ENCODE peak calls at places on chromosomes 11 and 22, in four cellular contexts. T is upper lobe of right lung, C is astrocyte of the cerebellum, L is AG09309. S is an unnamed sample.

GRCh38 chr22:38569972-38570840 is at the start of gene DMC1:
- DNase-seq in T (peak; percentile 97), C (peak; percentile 70), L (no peak), S (no peak)

GRCh38 chr22:32997295-32997694 is 60.9 kb downstream of the SYN3 start:
- DNase-seq in C (no peak), L (no peak), T (no peak), S (no peak)

GRCh38 chr11:92962444-92962843 is 7.0 kb upstream of the MTNR1B start:
- DNase-seq in L (no peak), C (no peak), T (no peak), S (no peak)

GRCh38 chr11:128734439-128735224 is 40.8 kb downstream of the FLI1 start:
- DNase-seq in T (peak; percentile 75), C (no peak), L (no peak), S (no peak)

GRCh38 chr11:66854729-66855211 is 2.1 kb upstream of the LRFN4 start:
- DNase-seq in C (no peak), T (peak; percentile 51), L (no peak), S (no peak)

GRCh38 chr11:643366-643765 is 6.3 kb downstream of the DRD4 start:
- DNase-seq in C (no peak), T (no peak), L (no peak), S (no peak)

GRCh38 chr22:35445933-35446332 is 46.0 kb downstream of the MCM5 start:
- DNase-seq in L (no peak), C (no peak), T (no peak), S (no peak)

GRCh38 chr11:416051-416756 is 1.4 kb upstream of the SIGIRR start:
- DNase-seq in T (no peak), C (no peak), L (no peak), S (no peak)

GRCh38 chr11:64447717-64448598 is 89.0 kb downstream of the RPS6KA4 start:
- DNase-seq in L (no peak), C (no peak), T (peak; percentile 68), S (no peak)

GRCh38 chr22:20864186-20864908 is 5.5 kb downstream of the SNAP29 start:
- DNase-seq in C (no peak), T (no peak), L (no peak), S (no peak)

GRCh38 chr11:114315749-114316368 is 19.7 kb downstream of the NNMT start:
- DNase-seq in T (no peak), C (no peak), L (no peak), S (no peak)

GRCh38 chr11:114091791-114092397 is 32.4 kb downstream of the ZBTB16 start:
- DNase-seq in L (no peak), C (no peak), T (no peak), S (no peak)

GRCh38 chr11:31437742-31438435 is 68.2 kb downstream of the DNAJC24 start:
- DNase-seq in C (no peak), T (no peak), L (peak; percentile 10), S (peak; percentile 31)

GRCh38 chr22:49021926-49022815 is 805.5 kb downstream of the BRD1 start:
- DNase-seq in L (no peak), C (no peak), T (peak; percentile 56), S (no peak)

GRCh38 chr11:128872594-128872993 is 5.5 kb upstream of the KCNJ1 start:
- DNase-seq in T (no peak), L (no peak), C (no peak), S (no peak)

GRCh38 chr11:117934526-117935307 is 5.5 kb upstream of the TMPRSS13 start:
- DNase-seq in L (no peak), T (no peak), C (no peak), S (no peak)

GRCh38 chr22:50621491-50621880 is 6.5 kb downstream of the ARSA start:
- DNase-seq in L (no peak), C (no peak), T (peak; percentile 51), S (no peak)

GRCh38 chr11:128324531-128325141 is 262.7 kb downstream of the ETS1 start:
- DNase-seq in C (no peak), L (no peak), T (no peak), S (no peak)

GRCh38 chr22:24059121-24059520 is 48.0 kb downstream of the CABIN1 start:
- DNase-seq in L (peak; percentile 83), C (peak; percentile 94), T (no peak), S (peak; percentile 94)

GRCh38 chr22:28711820-28712777 is 29.5 kb downstream of the CHEK2 start:
- DNase-seq in C (peak; percentile 72), T (no peak), L (peak; percentile 95), S (peak; percentile 92)

GRCh38 chr11:43418197-43418596 is 59.5 kb downstream of the TTC17 start:
- DNase-seq in L (no peak), C (no peak), T (no peak), S (no peak)

GRCh38 chr11:61757213-61757862 is 4.9 kb downstream of the MYRF start:
- DNase-seq in C (no peak), T (no peak), L (no peak), S (no peak)

GRCh38 chr11:8080674-8081590 is at the start of gene TUB:
- DNase-seq in T (no peak), C (no peak), L (no peak), S (no peak)

GRCh38 chr11:117178210-117179034 is at the start of gene SIDT2:
- DNase-seq in T (peak; percentile 97), C (peak; percentile 87), L (peak; percentile 52), S (peak; percentile 64)